ENCODE peak calls at places on chromosome X, in eight cellular contexts. One of them, this sample, is unnamed.

GRCh38 chrX:155052738-155053498 is 18.0 kb downstream of the CMC4 start:
- DNase-seq in dorsolateral prefrontal cortex: no peak
- DNase-seq in heart left ventricle: no peak
- DNase-seq in thyroid gland: no peak
- DNase-seq in tibial artery: no peak
- DNase-seq in breast epithelium: no peak
- DNase-seq in activated B cell treated with CpG ODN at 0.5 μM for 24 hours: no peak
- DNase-seq in HFFc6: no peak
- DNase-seq in this sample: no peak

GRCh38 chrX:68462653-68463052 is 29.4 kb upstream of the OPHN1 start:
- DNase-seq in dorsolateral prefrontal cortex: no peak
- DNase-seq in heart left ventricle: no peak
- DNase-seq in breast epithelium: no peak
- DNase-seq in tibial artery: no peak
- DNase-seq in HFFc6: peak; percentile 50
- DNase-seq in activated B cell treated with CpG ODN at 0.5 μM for 24 hours: no peak
- DNase-seq in thyroid gland: peak; percentile 5
- DNase-seq in this sample: no peak

GRCh38 chrX:152028611-152029010 is 54.1 kb upstream of the GABRE start:
- DNase-seq in breast epithelium: no peak
- DNase-seq in activated B cell treated with CpG ODN at 0.5 μM for 24 hours: no peak
- DNase-seq in dorsolateral prefrontal cortex: no peak
- DNase-seq in heart left ventricle: no peak
- DNase-seq in HFFc6: no peak
- DNase-seq in thyroid gland: no peak
- DNase-seq in tibial artery: no peak
- DNase-seq in this sample: no peak

GRCh38 chrX:152177052-152177451 is 38.7 kb upstream of the MAGEA10 start:
- DNase-seq in thyroid gland: no peak
- DNase-seq in breast epithelium: no peak
- DNase-seq in dorsolateral prefrontal cortex: no peak
- DNase-seq in HFFc6: no peak
- DNase-seq in activated B cell treated with CpG ODN at 0.5 μM for 24 hours: no peak
- DNase-seq in heart left ventricle: no peak
- DNase-seq in tibial artery: no peak
- DNase-seq in this sample: no peak

GRCh38 chrX:131279617-131280016 is 9.5 kb downstream of the IGSF1 start:
- DNase-seq in breast epithelium: no peak
- DNase-seq in activated B cell treated with CpG ODN at 0.5 μM for 24 hours: no peak
- DNase-seq in heart left ventricle: no peak
- DNase-seq in thyroid gland: no peak
- DNase-seq in tibial artery: no peak
- DNase-seq in dorsolateral prefrontal cortex: no peak
- DNase-seq in HFFc6: no peak
- DNase-seq in this sample: no peak

GRCh38 chrX:108464604-108465003 is 25.0 kb downstream of the COL4A5 start:
- DNase-seq in dorsolateral prefrontal cortex: no peak
- DNase-seq in HFFc6: no peak
- DNase-seq in thyroid gland: peak; percentile 4
- DNase-seq in tibial artery: no peak
- DNase-seq in breast epithelium: no peak
- DNase-seq in heart left ventricle: no peak
- DNase-seq in activated B cell treated with CpG ODN at 0.5 μM for 24 hours: no peak
- DNase-seq in this sample: no peak

GRCh38 chrX:15744181-15744867 is 6.3 kb downstream of the CA5B start:
- DNase-seq in tibial artery: no peak
- DNase-seq in activated B cell treated with CpG ODN at 0.5 μM for 24 hours: no peak
- DNase-seq in heart left ventricle: peak; percentile 45
- DNase-seq in dorsolateral prefrontal cortex: no peak
- DNase-seq in HFFc6: no peak
- DNase-seq in thyroid gland: peak; percentile 53
- DNase-seq in breast epithelium: no peak
- DNase-seq in this sample: no peak

GRCh38 chrX:13515181-13515930 is 54.0 kb upstream of the EGFL6 start:
- DNase-seq in thyroid gland: no peak
- DNase-seq in heart left ventricle: no peak
- DNase-seq in HFFc6: no peak
- DNase-seq in breast epithelium: no peak
- DNase-seq in tibial artery: no peak
- DNase-seq in activated B cell treated with CpG ODN at 0.5 μM for 24 hours: no peak
- DNase-seq in dorsolateral prefrontal cortex: no peak
- DNase-seq in this sample: no peak

GRCh38 chrX:68941385-68941952 is 112.6 kb downstream of the EFNB1 start:
- DNase-seq in activated B cell treated with CpG ODN at 0.5 μM for 24 hours: no peak
- DNase-seq in tibial artery: no peak
- DNase-seq in heart left ventricle: no peak
- DNase-seq in dorsolateral prefrontal cortex: no peak
- DNase-seq in HFFc6: no peak
- DNase-seq in breast epithelium: no peak
- DNase-seq in thyroid gland: no peak
- DNase-seq in this sample: no peak

GRCh38 chrX:13647709-13648212 is 5.2 kb upstream of the TCEANC start:
- DNase-seq in activated B cell treated with CpG ODN at 0.5 μM for 24 hours: no peak
- DNase-seq in HFFc6: peak; percentile 27
- DNase-seq in thyroid gland: no peak
- DNase-seq in breast epithelium: no peak
- DNase-seq in heart left ventricle: peak; percentile 76
- DNase-seq in tibial artery: peak; percentile 64
- DNase-seq in dorsolateral prefrontal cortex: no peak
- DNase-seq in this sample: no peak

GRCh38 chrX:23079347-23079746 is 79.6 kb downstream of the DDX53 start:
- DNase-seq in heart left ventricle: no peak
- DNase-seq in thyroid gland: no peak
- DNase-seq in dorsolateral prefrontal cortex: no peak
- DNase-seq in breast epithelium: no peak
- DNase-seq in activated B cell treated with CpG ODN at 0.5 μM for 24 hours: no peak
- DNase-seq in HFFc6: no peak
- DNase-seq in tibial artery: no peak
- DNase-seq in this sample: no peak

GRCh38 chrX:116318672-116319071 is 117.7 kb upstream of the SLC6A14 start:
- DNase-seq in dorsolateral prefrontal cortex: no peak
- DNase-seq in thyroid gland: no peak
- DNase-seq in HFFc6: no peak
- DNase-seq in breast epithelium: no peak
- DNase-seq in activated B cell treated with CpG ODN at 0.5 μM for 24 hours: no peak
- DNase-seq in tibial artery: no peak
- DNase-seq in heart left ventricle: no peak
- DNase-seq in this sample: no peak
- TF ChIP-seq CTCF in dorsolateral prefrontal cortex: no peak
- TF ChIP-seq CTCF in thyroid gland: no peak
- TF ChIP-seq CTCF in HFFc6: no peak
- TF ChIP-seq CTCF in breast epithelium: no peak
- TF ChIP-seq CTCF in activated B cell treated with CpG ODN at 0.5 μM for 24 hours: no peak
- TF ChIP-seq CTCF in tibial artery: no peak
- TF ChIP-seq CTCF in heart left ventricle: no peak
- TF ChIP-seq CTCF in this sample: no peak

DNA sequence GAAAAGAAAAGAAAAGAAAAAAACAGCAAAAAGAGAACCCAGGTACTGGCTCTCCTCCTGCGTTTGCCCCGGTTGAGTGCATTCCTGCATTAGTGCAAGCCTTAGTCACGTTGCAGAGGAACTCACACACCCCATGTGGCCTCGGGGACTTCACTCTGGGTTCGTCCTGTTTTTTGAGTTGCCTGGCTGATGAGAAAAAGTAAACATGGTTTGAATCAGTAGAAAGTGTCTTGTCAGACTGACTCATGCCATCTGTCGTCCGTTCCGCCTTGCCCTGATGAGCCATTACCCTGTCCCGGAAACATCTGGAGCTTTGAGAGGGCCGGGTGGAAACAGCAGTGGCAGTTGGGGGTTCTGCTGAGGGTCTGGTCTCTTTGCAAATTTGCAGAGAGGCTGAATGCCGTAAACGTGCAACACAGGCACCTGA is 16.3 kb downstream of the CD99 start:
- DNase-seq in heart left ventricle: peak; percentile 61
- DNase-seq in breast epithelium: peak; percentile 50
- DNase-seq in activated B cell treated with CpG ODN at 0.5 μM for 24 hours: peak; percentile 51
- DNase-seq in dorsolateral prefrontal cortex: no peak
- DNase-seq in tibial artery: peak; percentile 80
- DNase-seq in HFFc6: peak; percentile 98
- DNase-seq in thyroid gland: peak; percentile 57
- DNase-seq in this sample: no peak
- TF ChIP-seq CTCF in heart left ventricle: no peak
- TF ChIP-seq CTCF in breast epithelium: no peak
- TF ChIP-seq CTCF in activated B cell treated with CpG ODN at 0.5 μM for 24 hours: no peak
- TF ChIP-seq CTCF in dorsolateral prefrontal cortex: no peak
- TF ChIP-seq CTCF in tibial artery: no peak
- TF ChIP-seq CTCF in HFFc6: no peak
- TF ChIP-seq CTCF in thyroid gland: no peak
- TF ChIP-seq CTCF in this sample: no peak

DNA sequence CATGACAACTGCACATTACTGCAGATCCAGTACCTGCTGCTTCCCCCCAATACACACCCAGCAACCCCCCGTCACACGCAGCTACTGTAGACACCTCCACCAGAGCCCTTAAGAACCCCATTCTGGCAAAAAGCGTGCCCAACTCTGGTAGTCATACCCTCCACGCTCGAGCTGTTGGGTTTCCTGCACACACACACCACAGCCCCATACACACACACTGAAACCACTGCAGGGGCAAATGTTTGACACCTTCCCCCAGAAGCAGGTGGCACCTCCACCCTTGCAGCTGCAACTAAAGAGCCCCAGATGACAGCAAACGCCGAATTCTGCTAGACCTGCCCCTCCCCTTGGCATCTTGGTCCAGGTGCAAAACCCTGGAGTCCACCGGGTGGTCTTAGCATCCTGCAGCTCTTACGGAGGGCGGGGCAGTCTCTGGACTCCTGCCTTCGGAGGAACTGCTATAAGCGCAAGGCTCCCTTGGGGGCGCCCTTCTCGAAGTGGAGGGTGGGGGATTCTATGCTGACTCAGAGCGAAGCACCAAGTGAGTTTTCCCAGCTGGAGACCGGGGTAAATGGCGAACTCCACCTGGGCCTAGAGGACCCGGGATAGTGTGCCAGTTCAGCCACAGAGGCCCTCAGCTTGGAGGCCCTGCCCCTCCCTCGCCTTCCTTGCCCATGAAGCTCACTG is 1.5 kb downstream of the FRMPD3 start:
- DNase-seq in breast epithelium: no peak
- DNase-seq in heart left ventricle: no peak
- DNase-seq in dorsolateral prefrontal cortex: no peak
- DNase-seq in thyroid gland: peak; percentile 52
- DNase-seq in tibial artery: no peak
- DNase-seq in activated B cell treated with CpG ODN at 0.5 μM for 24 hours: no peak
- DNase-seq in HFFc6: no peak
- DNase-seq in this sample: no peak
- TF ChIP-seq CTCF in breast epithelium: no peak
- TF ChIP-seq CTCF in heart left ventricle: no peak
- TF ChIP-seq CTCF in dorsolateral prefrontal cortex: no peak
- TF ChIP-seq CTCF in thyroid gland: peak; percentile 31
- TF ChIP-seq CTCF in tibial artery: no peak
- TF ChIP-seq CTCF in activated B cell treated with CpG ODN at 0.5 μM for 24 hours: no peak
- TF ChIP-seq CTCF in HFFc6: no peak
- TF ChIP-seq CTCF in this sample: peak; percentile 27

DNA sequence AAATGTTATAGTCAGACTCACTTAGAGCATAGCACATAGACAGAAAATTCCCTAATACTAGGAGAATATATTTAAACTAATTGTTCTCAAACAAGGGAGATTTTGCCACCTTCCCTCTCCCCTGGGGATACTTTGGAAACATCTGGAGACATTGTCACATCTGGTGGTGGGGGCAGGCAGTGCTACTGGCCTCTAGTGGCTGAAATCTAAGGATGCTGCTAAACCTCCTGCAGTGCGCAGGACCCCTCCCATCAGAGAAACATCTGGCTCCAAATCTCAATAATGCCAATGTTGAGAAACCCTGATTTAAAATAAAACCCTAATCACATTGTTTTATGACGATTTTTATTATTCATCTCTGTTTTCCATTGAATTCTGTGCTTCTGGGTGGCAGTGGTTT is 244.9 kb downstream of the FRMPD4 start:
- DNase-seq in dorsolateral prefrontal cortex: no peak
- DNase-seq in tibial artery: no peak
- DNase-seq in HFFc6: no peak
- DNase-seq in activated B cell treated with CpG ODN at 0.5 μM for 24 hours: no peak
- DNase-seq in thyroid gland: no peak
- DNase-seq in heart left ventricle: no peak
- DNase-seq in breast epithelium: no peak
- DNase-seq in this sample: no peak
- TF ChIP-seq CTCF in dorsolateral prefrontal cortex: no peak
- TF ChIP-seq CTCF in tibial artery: no peak
- TF ChIP-seq CTCF in HFFc6: peak; percentile 55
- TF ChIP-seq CTCF in activated B cell treated with CpG ODN at 0.5 μM for 24 hours: no peak
- TF ChIP-seq CTCF in thyroid gland: no peak
- TF ChIP-seq CTCF in heart left ventricle: no peak
- TF ChIP-seq CTCF in breast epithelium: no peak
- TF ChIP-seq CTCF in this sample: no peak

GRCh38 chrX:148885203-148885602 is 384.8 kb downstream of the AFF2 start:
- DNase-seq in heart left ventricle: no peak
- DNase-seq in activated B cell treated with CpG ODN at 0.5 μM for 24 hours: no peak
- DNase-seq in tibial artery: no peak
- DNase-seq in dorsolateral prefrontal cortex: no peak
- DNase-seq in breast epithelium: no peak
- DNase-seq in thyroid gland: no peak
- DNase-seq in HFFc6: no peak
- DNase-seq in this sample: no peak
- TF ChIP-seq CTCF in heart left ventricle: no peak
- TF ChIP-seq CTCF in activated B cell treated with CpG ODN at 0.5 μM for 24 hours: no peak
- TF ChIP-seq CTCF in tibial artery: no peak
- TF ChIP-seq CTCF in dorsolateral prefrontal cortex: no peak
- TF ChIP-seq CTCF in breast epithelium: no peak
- TF ChIP-seq CTCF in thyroid gland: no peak
- TF ChIP-seq CTCF in HFFc6: no peak
- TF ChIP-seq CTCF in this sample: no peak

GRCh38 chrX:47619486-47620302 is at the start of gene SYN1:
- DNase-seq in thyroid gland: peak; percentile 77
- DNase-seq in dorsolateral prefrontal cortex: peak; percentile 76
- DNase-seq in breast epithelium: peak; percentile 57
- DNase-seq in heart left ventricle: peak; percentile 79
- DNase-seq in HFFc6: peak; percentile 47
- DNase-seq in activated B cell treated with CpG ODN at 0.5 μM for 24 hours: peak; percentile 62
- DNase-seq in tibial artery: peak; percentile 80
- DNase-seq in this sample: peak; percentile 71
- TF ChIP-seq CTCF in thyroid gland: peak; percentile 25
- TF ChIP-seq CTCF in dorsolateral prefrontal cortex: no peak
- TF ChIP-seq CTCF in breast epithelium: no peak
- TF ChIP-seq CTCF in heart left ventricle: peak; percentile 30
- TF ChIP-seq CTCF in HFFc6: peak; percentile 11
- TF ChIP-seq CTCF in activated B cell treated with CpG ODN at 0.5 μM for 24 hours: no peak
- TF ChIP-seq CTCF in tibial artery: peak; percentile 11
- TF ChIP-seq CTCF in this sample: peak; percentile 16

GRCh38 chrX:42385730-42386129 is 392.2 kb downstream of the PPP1R2C start:
- DNase-seq in activated B cell treated with CpG ODN at 0.5 μM for 24 hours: no peak
- DNase-seq in breast epithelium: no peak
- DNase-seq in tibial artery: no peak
- DNase-seq in HFFc6: no peak
- DNase-seq in thyroid gland: no peak
- DNase-seq in heart left ventricle: no peak
- DNase-seq in dorsolateral prefrontal cortex: no peak
- DNase-seq in this sample: no peak
- TF ChIP-seq CTCF in activated B cell treated with CpG ODN at 0.5 μM for 24 hours: no peak
- TF ChIP-seq CTCF in breast epithelium: no peak
- TF ChIP-seq CTCF in tibial artery: no peak
- TF ChIP-seq CTCF in HFFc6: no peak
- TF ChIP-seq CTCF in thyroid gland: no peak
- TF ChIP-seq CTCF in heart left ventricle: no peak
- TF ChIP-seq CTCF in dorsolateral prefrontal cortex: no peak
- TF ChIP-seq CTCF in this sample: no peak